ENCODE peak calls at places on chromosomes 11 and 22, in seven cellular contexts. One of them, this sample, is unnamed.
A peak's percentile ranks its signal among the peaks of the same experiment; 100 is the strongest.

GRCh38 chr11:133522344-133522743 is 10.0 kb downstream of the OPCML start:
- DNase-seq in transverse colon: no peak
- DNase-seq in uterus: no peak
- DNase-seq in body of pancreas: no peak
- DNase-seq in GM12878: no peak
- DNase-seq in stomach: no peak
- DNase-seq in A549: no peak
- DNase-seq in this sample: no peak

GRCh38 chr11:47551086-47551485 is 1.8 kb downstream of the CELF1 start:
- DNase-seq in transverse colon: no peak
- DNase-seq in stomach: no peak
- DNase-seq in GM12878: no peak
- DNase-seq in uterus: no peak
- DNase-seq in A549: peak; percentile 58
- DNase-seq in body of pancreas: no peak
- DNase-seq in this sample: no peak

GRCh38 chr11:102810943-102811528 is 13.1 kb upstream of the MMP1 start:
- DNase-seq in transverse colon: no peak
- DNase-seq in A549: peak; percentile 12
- DNase-seq in GM12878: no peak
- DNase-seq in stomach: no peak
- DNase-seq in body of pancreas: no peak
- DNase-seq in uterus: no peak
- DNase-seq in this sample: no peak

GRCh38 chr22:28710112-28710888 is 30.7 kb upstream of the TTC28 start:
- DNase-seq in transverse colon: no peak
- DNase-seq in uterus: no peak
- DNase-seq in A549: peak; percentile 47
- DNase-seq in body of pancreas: no peak
- DNase-seq in stomach: no peak
- DNase-seq in GM12878: no peak
- DNase-seq in this sample: no peak

GRCh38 chr11:44324222-44324621 is 14.3 kb upstream of the ALX4 start:
- DNase-seq in A549: no peak
- DNase-seq in stomach: no peak
- DNase-seq in transverse colon: no peak
- DNase-seq in uterus: no peak
- DNase-seq in GM12878: no peak
- DNase-seq in body of pancreas: no peak
- DNase-seq in this sample: no peak

GRCh38 chr11:130761560-130762220 is 154.6 kb downstream of the SNX19 start:
- DNase-seq in GM12878: no peak
- DNase-seq in transverse colon: no peak
- DNase-seq in A549: no peak
- DNase-seq in stomach: no peak
- DNase-seq in body of pancreas: no peak
- DNase-seq in uterus: no peak
- DNase-seq in this sample: no peak

GRCh38 chr11:7341551-7341950 is 89.8 kb downstream of the SYT9 start:
- DNase-seq in transverse colon: no peak
- DNase-seq in GM12878: no peak
- DNase-seq in body of pancreas: no peak
- DNase-seq in A549: no peak
- DNase-seq in uterus: no peak
- DNase-seq in stomach: no peak
- DNase-seq in this sample: no peak

GRCh38 chr11:45335434-45335833 is 49.3 kb upstream of the SYT13 start:
- DNase-seq in stomach: no peak
- DNase-seq in GM12878: no peak
- DNase-seq in uterus: no peak
- DNase-seq in A549: no peak
- DNase-seq in body of pancreas: no peak
- DNase-seq in transverse colon: no peak
- DNase-seq in this sample: no peak

GRCh38 chr11:114738954-114739353 is 60.6 kb downstream of the NXPE2 start:
- DNase-seq in A549: peak; percentile 50
- DNase-seq in GM12878: no peak
- DNase-seq in body of pancreas: peak; percentile 32
- DNase-seq in uterus: no peak
- DNase-seq in stomach: peak; percentile 51
- DNase-seq in transverse colon: peak; percentile 68
- DNase-seq in this sample: no peak

GRCh38 chr11:111452146-111452545 is 60.0 kb downstream of the BTG4 start:
- DNase-seq in uterus: no peak
- DNase-seq in A549: no peak
- DNase-seq in GM12878: no peak
- DNase-seq in body of pancreas: no peak
- DNase-seq in stomach: no peak
- DNase-seq in transverse colon: no peak
- DNase-seq in this sample: no peak

GRCh38 chr22:24060375-24060788 is 49.3 kb downstream of the CABIN1 start:
- DNase-seq in A549: peak; percentile 8
- DNase-seq in transverse colon: no peak
- DNase-seq in uterus: no peak
- DNase-seq in GM12878: no peak
- DNase-seq in stomach: peak; percentile 45
- DNase-seq in body of pancreas: no peak
- DNase-seq in this sample: no peak

GRCh38 chr11:12900496-12900895 is 108.6 kb upstream of the RASSF10 start:
- DNase-seq in A549: peak; percentile 37
- DNase-seq in uterus: no peak
- DNase-seq in stomach: no peak
- DNase-seq in GM12878: no peak
- DNase-seq in body of pancreas: no peak
- DNase-seq in transverse colon: no peak
- DNase-seq in this sample: no peak

GRCh38 chr11:74877132-74877531 is 71.8 kb downstream of the XRRA1 start:
- DNase-seq in body of pancreas: no peak
- DNase-seq in stomach: no peak
- DNase-seq in A549: peak; percentile 61
- DNase-seq in transverse colon: no peak
- DNase-seq in GM12878: no peak
- DNase-seq in uterus: no peak
- DNase-seq in this sample: no peak

GRCh38 chr11:32902089-32902665 is 9.6 kb downstream of the QSER1 start:
- DNase-seq in uterus: no peak
- DNase-seq in stomach: no peak
- DNase-seq in body of pancreas: no peak
- DNase-seq in transverse colon: no peak
- DNase-seq in A549: no peak
- DNase-seq in GM12878: no peak
- DNase-seq in this sample: no peak

GRCh38 chr11:67045314-67045713 is 11.3 kb upstream of the RHOD start:
- DNase-seq in GM12878: no peak
- DNase-seq in uterus: peak; percentile 23
- DNase-seq in A549: peak; percentile 77
- DNase-seq in transverse colon: no peak
- DNase-seq in body of pancreas: no peak
- DNase-seq in stomach: no peak
- DNase-seq in this sample: no peak

GRCh38 chr11:117143390-117143789 is 697 bp upstream of the PAFAH1B2 start:
- DNase-seq in stomach: peak; percentile 64
- DNase-seq in transverse colon: peak; percentile 58
- DNase-seq in A549: peak; percentile 43
- DNase-seq in body of pancreas: peak; percentile 63
- DNase-seq in GM12878: no peak
- DNase-seq in uterus: peak; percentile 50
- DNase-seq in this sample: peak; percentile 58

GRCh38 chr11:74319139-74319538 is 7.7 kb upstream of the P4HA3 start:
- DNase-seq in A549: peak; percentile 77
- DNase-seq in stomach: no peak
- DNase-seq in body of pancreas: no peak
- DNase-seq in GM12878: no peak
- DNase-seq in transverse colon: no peak
- DNase-seq in uterus: no peak
- DNase-seq in this sample: no peak

GRCh38 chr22:17980638-17981051 is 43.7 kb downstream of the MICAL3 start:
- DNase-seq in body of pancreas: no peak
- DNase-seq in A549: no peak
- DNase-seq in stomach: peak; percentile 48
- DNase-seq in GM12878: no peak
- DNase-seq in transverse colon: peak; percentile 81
- DNase-seq in uterus: no peak
- DNase-seq in this sample: no peak
- H3K4me3 ChIP-seq in body of pancreas: no peak overlapping the region
- H3K4me3 ChIP-seq in A549: no peak overlapping the region
- H3K4me3 ChIP-seq in stomach: peak overlapping the region; percentile 31
- H3K4me3 ChIP-seq in GM12878: no peak overlapping the region
- H3K4me3 ChIP-seq in transverse colon: no peak overlapping the region
- H3K4me3 ChIP-seq in uterus: no peak overlapping the region
- H3K4me3 ChIP-seq in this sample: no peak overlapping the region

GRCh38 chr22:39532215-39533071 is at the start of gene RPS19BP1:
- DNase-seq in uterus: peak; percentile 100
- DNase-seq in GM12878: peak; percentile 100
- DNase-seq in transverse colon: peak; percentile 100
- DNase-seq in A549: peak; percentile 99
- DNase-seq in body of pancreas: peak; percentile 100
- DNase-seq in stomach: peak; percentile 100
- DNase-seq in this sample: peak; percentile 99
- TF ChIP-seq POLR2A in uterus: peak; percentile 87
- TF ChIP-seq POLR2A in GM12878: peak; percentile 99
- TF ChIP-seq POLR2A in transverse colon: peak; percentile 91
- TF ChIP-seq POLR2A in A549: peak; percentile 83
- TF ChIP-seq POLR2A in body of pancreas: peak; percentile 89
- TF ChIP-seq POLR2A in stomach: peak; percentile 72
- TF ChIP-seq POLR2A in this sample: peak; percentile 68

DNA sequence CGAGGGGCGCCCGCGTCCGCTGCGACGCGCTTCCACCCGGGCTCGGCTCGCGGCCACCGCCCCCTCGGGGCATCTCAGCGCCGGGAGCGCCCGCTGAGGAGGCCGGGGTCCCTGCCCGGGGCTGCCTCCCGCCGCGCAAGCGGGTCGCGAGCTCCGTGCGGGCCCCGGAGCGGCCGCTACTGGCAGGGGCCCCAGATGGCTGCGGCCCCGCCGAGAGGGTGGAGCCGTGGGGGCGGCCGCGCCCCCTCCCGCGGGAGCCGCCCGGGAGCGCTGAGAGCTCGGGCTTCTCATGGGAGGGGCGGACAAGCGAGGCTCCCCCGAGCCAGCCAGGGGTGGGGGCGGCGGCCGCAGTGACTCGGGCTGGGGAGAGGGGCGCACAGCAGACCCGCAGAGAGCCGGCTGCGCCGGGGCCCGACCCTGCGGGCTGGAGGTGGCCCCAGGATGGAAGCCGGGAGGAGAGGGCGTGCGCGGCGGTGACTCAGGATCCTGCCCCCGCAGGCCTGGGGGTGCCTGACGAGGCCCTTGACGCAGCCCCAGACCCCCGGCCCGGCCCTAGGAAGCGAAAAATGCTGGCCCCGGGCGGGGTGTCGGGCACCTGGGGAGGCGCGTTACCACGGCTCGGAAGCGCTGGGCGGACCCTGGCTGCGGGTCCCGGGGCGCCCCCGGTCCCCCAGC is 606 bp upstream of the ZFTA start:
- DNase-seq in A549: no peak
- DNase-seq in uterus: peak; percentile 55
- DNase-seq in transverse colon: peak; percentile 43
- DNase-seq in stomach: no peak
- DNase-seq in body of pancreas: peak; percentile 34
- DNase-seq in GM12878: no peak
- DNase-seq in this sample: peak; percentile 48
- H3K4me3 ChIP-seq in A549: peak overlapping the region; percentile 63
- H3K4me3 ChIP-seq in uterus: peak overlapping the region; percentile 55
- H3K4me3 ChIP-seq in transverse colon: peak overlapping the region; percentile 91
- H3K4me3 ChIP-seq in stomach: peak overlapping the region; percentile 90
- H3K4me3 ChIP-seq in body of pancreas: peak overlapping the region; percentile 53
- H3K4me3 ChIP-seq in GM12878: peak overlapping the region; percentile 68
- H3K4me3 ChIP-seq in this sample: peak overlapping the region; percentile 78

GRCh38 chr11:4393209-4394196 is at the start of gene TRIM21:
- DNase-seq in stomach: peak; percentile 87
- DNase-seq in body of pancreas: peak; percentile 83
- DNase-seq in uterus: peak; percentile 86
- DNase-seq in transverse colon: peak; percentile 89
- DNase-seq in GM12878: peak; percentile 72
- DNase-seq in A549: peak; percentile 79
- DNase-seq in this sample: peak; percentile 83
- TF ChIP-seq POLR2A in stomach: no peak
- TF ChIP-seq POLR2A in body of pancreas: peak; percentile 64
- TF ChIP-seq POLR2A in uterus: peak; percentile 45
- TF ChIP-seq POLR2A in transverse colon: peak; percentile 43
- TF ChIP-seq POLR2A in GM12878: peak; percentile 82
- TF ChIP-seq POLR2A in A549: no peak
- TF ChIP-seq POLR2A in this sample: peak; percentile 23

GRCh38 chr11:70660059-70660888 is 261.9 kb downstream of the CTTN start:
- DNase-seq in GM12878: no peak
- DNase-seq in stomach: no peak
- DNase-seq in body of pancreas: no peak
- DNase-seq in uterus: no peak
- DNase-seq in A549: no peak
- DNase-seq in transverse colon: no peak
- DNase-seq in this sample: no peak

GRCh38 chr11:70655816-70656215 is 257.5 kb downstream of the CTTN start:
- DNase-seq in A549: no peak
- DNase-seq in stomach: no peak
- DNase-seq in uterus: no peak
- DNase-seq in body of pancreas: no peak
- DNase-seq in transverse colon: no peak
- DNase-seq in GM12878: no peak
- DNase-seq in this sample: no peak

GRCh38 chr11:70660889-70661197 is 262.5 kb downstream of the CTTN start:
- DNase-seq in uterus: no peak
- DNase-seq in body of pancreas: no peak
- DNase-seq in GM12878: no peak
- DNase-seq in transverse colon: no peak
- DNase-seq in A549: no peak
- DNase-seq in stomach: no peak
- DNase-seq in this sample: no peak

GRCh38 chr11:70651036-70651435 is 252.7 kb downstream of the CTTN start:
- DNase-seq in stomach: no peak
- DNase-seq in uterus: no peak
- DNase-seq in GM12878: no peak
- DNase-seq in body of pancreas: no peak
- DNase-seq in transverse colon: no peak
- DNase-seq in A549: no peak
- DNase-seq in this sample: no peak

GRCh38 chr11:70656293-70656692 is 258.0 kb downstream of the CTTN start:
- DNase-seq in A549: no peak
- DNase-seq in stomach: no peak
- DNase-seq in body of pancreas: no peak
- DNase-seq in GM12878: no peak
- DNase-seq in transverse colon: no peak
- DNase-seq in uterus: no peak
- DNase-seq in this sample: no peak
- H3K4me3 ChIP-seq in A549: no peak overlapping the region
- H3K4me3 ChIP-seq in stomach: no peak overlapping the region
- H3K4me3 ChIP-seq in body of pancreas: no peak overlapping the region
- H3K4me3 ChIP-seq in GM12878: no peak overlapping the region
- H3K4me3 ChIP-seq in transverse colon: no peak overlapping the region
- H3K4me3 ChIP-seq in uterus: no peak overlapping the region
- H3K4me3 ChIP-seq in this sample: no peak overlapping the region

DNA sequence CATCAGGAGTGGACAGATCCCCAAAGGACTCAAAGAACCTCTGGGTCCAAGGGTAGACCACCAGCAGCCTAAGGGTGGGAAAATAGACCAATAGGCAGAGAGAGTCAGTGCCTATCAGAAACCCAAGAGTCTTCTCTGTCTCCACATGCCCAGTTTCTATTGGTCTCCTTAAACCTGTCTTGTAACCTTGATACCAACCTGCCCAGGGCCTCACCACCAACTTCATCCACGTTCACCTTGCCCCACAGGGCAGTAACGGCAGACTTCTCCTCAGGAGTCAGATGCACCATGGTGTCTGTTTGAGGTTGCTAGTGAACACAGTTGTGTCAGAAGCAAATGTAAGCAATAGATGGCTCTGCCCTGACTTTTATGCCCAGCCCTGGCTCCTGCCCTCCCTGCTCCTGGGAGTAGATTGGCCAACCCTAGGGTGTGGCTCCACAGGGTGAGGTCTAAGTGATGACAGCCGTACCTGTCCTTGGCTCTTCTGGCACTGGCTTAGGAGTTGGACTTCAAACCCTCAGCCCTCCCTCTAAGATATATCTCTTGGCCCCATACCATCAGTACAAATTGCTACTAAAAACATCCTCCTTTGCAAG is at the start of gene HBB:
- DNase-seq in body of pancreas: no peak
- DNase-seq in GM12878: no peak
- DNase-seq in A549: no peak
- DNase-seq in uterus: no peak
- DNase-seq in transverse colon: no peak
- DNase-seq in stomach: no peak
- DNase-seq in this sample: no peak
- TF ChIP-seq POLR2A in body of pancreas: no peak
- TF ChIP-seq POLR2A in GM12878: no peak
- TF ChIP-seq POLR2A in A549: no peak
- TF ChIP-seq POLR2A in uterus: no peak
- TF ChIP-seq POLR2A in transverse colon: no peak
- TF ChIP-seq POLR2A in stomach: no peak
- TF ChIP-seq POLR2A in this sample: no peak

This sample was measured in ovary.